ENCODE peak calls at places on chromosome 6, in eight cellular contexts. One of them, this sample, is unnamed.

GRCh38 chr6:112881027-112881426 is 533.9 kb downstream of the RFPL4B start:
- DNase-seq in fibroblast of mammary gland: peak; percentile 72
- DNase-seq in thoracic aorta: no peak
- DNase-seq in omental fat pad: no peak
- DNase-seq in cardiac fibroblast: peak; percentile 71
- DNase-seq in cardiac muscle cell: peak; percentile 50
- DNase-seq in AG09309: peak; percentile 59
- DNase-seq in foreskin fibroblast: peak; percentile 71
- DNase-seq in this sample: no peak

GRCh38 chr6:25699649-25700048 is 47.6 kb downstream of the SCGN start:
- DNase-seq in cardiac muscle cell: no peak
- DNase-seq in AG09309: no peak
- DNase-seq in thoracic aorta: no peak
- DNase-seq in fibroblast of mammary gland: no peak
- DNase-seq in cardiac fibroblast: no peak
- DNase-seq in omental fat pad: no peak
- DNase-seq in foreskin fibroblast: no peak
- DNase-seq in this sample: no peak

GRCh38 chr6:70315096-70315751 is 12.3 kb upstream of the COL9A1 start:
- DNase-seq in fibroblast of mammary gland: no peak
- DNase-seq in cardiac fibroblast: no peak
- DNase-seq in thoracic aorta: no peak
- DNase-seq in cardiac muscle cell: no peak
- DNase-seq in omental fat pad: no peak
- DNase-seq in foreskin fibroblast: no peak
- DNase-seq in AG09309: no peak
- DNase-seq in this sample: no peak

GRCh38 chr6:26032387-26033131 is 54.7 kb upstream of the HFE start:
- DNase-seq in foreskin fibroblast: peak; percentile 55
- DNase-seq in cardiac muscle cell: peak; percentile 77
- DNase-seq in fibroblast of mammary gland: peak; percentile 35
- DNase-seq in omental fat pad: no peak
- DNase-seq in thoracic aorta: no peak
- DNase-seq in AG09309: no peak
- DNase-seq in cardiac fibroblast: peak; percentile 71
- DNase-seq in this sample: peak; percentile 49

GRCh38 chr6:81938014-81938761 is 185.7 kb upstream of the TENT5A start:
- DNase-seq in omental fat pad: no peak
- DNase-seq in thoracic aorta: no peak
- DNase-seq in cardiac muscle cell: peak; percentile 89
- DNase-seq in AG09309: peak; percentile 82
- DNase-seq in fibroblast of mammary gland: peak; percentile 98
- DNase-seq in cardiac fibroblast: peak; percentile 96
- DNase-seq in foreskin fibroblast: peak; percentile 96
- DNase-seq in this sample: peak; percentile 89

GRCh38 chr6:129104131-129104530 is 221.2 kb downstream of the LAMA2 start:
- DNase-seq in thoracic aorta: no peak
- DNase-seq in omental fat pad: no peak
- DNase-seq in fibroblast of mammary gland: peak; percentile 78
- DNase-seq in cardiac fibroblast: peak; percentile 92
- DNase-seq in foreskin fibroblast: peak; percentile 75
- DNase-seq in cardiac muscle cell: peak; percentile 87
- DNase-seq in AG09309: peak; percentile 56
- DNase-seq in this sample: peak; percentile 59

GRCh38 chr6:46015119-46015968 is at the start of gene CLIC5:
- DNase-seq in cardiac fibroblast: no peak
- DNase-seq in thoracic aorta: no peak
- DNase-seq in cardiac muscle cell: no peak
- DNase-seq in foreskin fibroblast: peak; percentile 8
- DNase-seq in fibroblast of mammary gland: no peak
- DNase-seq in AG09309: no peak
- DNase-seq in omental fat pad: no peak
- DNase-seq in this sample: no peak

GRCh38 chr6:125747589-125748533 is 1.6 kb upstream of the HEY2 start:
- DNase-seq in cardiac muscle cell: peak; percentile 12
- DNase-seq in AG09309: no peak
- DNase-seq in thoracic aorta: no peak
- DNase-seq in fibroblast of mammary gland: no peak
- DNase-seq in cardiac fibroblast: peak; percentile 25
- DNase-seq in foreskin fibroblast: peak; percentile 30
- DNase-seq in omental fat pad: no peak
- DNase-seq in this sample: no peak

GRCh38 chr6:11042750-11043551 is 1.2 kb downstream of the ELOVL2 start:
- DNase-seq in foreskin fibroblast: peak; percentile 50
- DNase-seq in AG09309: no peak
- DNase-seq in fibroblast of mammary gland: no peak
- DNase-seq in cardiac fibroblast: peak; percentile 15
- DNase-seq in cardiac muscle cell: peak; percentile 55
- DNase-seq in thoracic aorta: no peak
- DNase-seq in omental fat pad: no peak
- DNase-seq in this sample: no peak

GRCh38 chr6:149723771-149724417 is 6.0 kb upstream of the LATS1 start:
- DNase-seq in thoracic aorta: no peak
- DNase-seq in fibroblast of mammary gland: peak; percentile 90
- DNase-seq in omental fat pad: no peak
- DNase-seq in cardiac fibroblast: peak; percentile 88
- DNase-seq in cardiac muscle cell: peak; percentile 87
- DNase-seq in AG09309: no peak
- DNase-seq in foreskin fibroblast: peak; percentile 87
- DNase-seq in this sample: peak; percentile 87

GRCh38 chr6:169386431-169387057 is 132.9 kb upstream of the THBS2 start:
- DNase-seq in cardiac muscle cell: peak; percentile 63
- DNase-seq in fibroblast of mammary gland: peak; percentile 77
- DNase-seq in thoracic aorta: no peak
- DNase-seq in omental fat pad: no peak
- DNase-seq in cardiac fibroblast: no peak
- DNase-seq in AG09309: peak; percentile 72
- DNase-seq in foreskin fibroblast: peak; percentile 92
- DNase-seq in this sample: no peak

GRCh38 chr6:16585805-16586204 is 175.5 kb downstream of the ATXN1 start:
- DNase-seq in cardiac fibroblast: peak; percentile 71
- DNase-seq in cardiac muscle cell: peak; percentile 19
- DNase-seq in foreskin fibroblast: peak; percentile 54
- DNase-seq in AG09309: peak; percentile 81
- DNase-seq in omental fat pad: no peak
- DNase-seq in fibroblast of mammary gland: peak; percentile 56
- DNase-seq in thoracic aorta: no peak
- DNase-seq in this sample: no peak

GRCh38 chr6:105402090-105402980 is 547 bp downstream of the PREP start:
- DNase-seq in fibroblast of mammary gland: peak; percentile 53
- DNase-seq in AG09309: no peak
- DNase-seq in cardiac muscle cell: peak; percentile 54
- DNase-seq in cardiac fibroblast: peak; percentile 58
- DNase-seq in thoracic aorta: no peak
- DNase-seq in foreskin fibroblast: peak; percentile 53
- DNase-seq in omental fat pad: no peak
- DNase-seq in this sample: peak; percentile 42

GRCh38 chr6:140542858-140543257 is 1168.4 kb upstream of the CITED2 start:
- DNase-seq in cardiac muscle cell: no peak
- DNase-seq in AG09309: no peak
- DNase-seq in foreskin fibroblast: no peak
- DNase-seq in omental fat pad: no peak
- DNase-seq in thoracic aorta: no peak
- DNase-seq in fibroblast of mammary gland: no peak
- DNase-seq in cardiac fibroblast: no peak
- DNase-seq in this sample: no peak

GRCh38 chr6:122947355-122947754 is 48.7 kb upstream of the CLVS2 start:
- DNase-seq in cardiac muscle cell: no peak
- DNase-seq in fibroblast of mammary gland: peak; percentile 26
- DNase-seq in AG09309: no peak
- DNase-seq in thoracic aorta: no peak
- DNase-seq in foreskin fibroblast: no peak
- DNase-seq in cardiac fibroblast: peak; percentile 61
- DNase-seq in omental fat pad: no peak
- DNase-seq in this sample: peak; percentile 47

GRCh38 chr6:117677553-117678131 is 2.4 kb downstream of the NUS1 start:
- DNase-seq in cardiac fibroblast: peak; percentile 71
- DNase-seq in omental fat pad: no peak
- DNase-seq in fibroblast of mammary gland: peak; percentile 89
- DNase-seq in cardiac muscle cell: peak; percentile 80
- DNase-seq in thoracic aorta: no peak
- DNase-seq in foreskin fibroblast: peak; percentile 50
- DNase-seq in AG09309: no peak
- DNase-seq in this sample: peak; percentile 50

GRCh38 chr6:152720964-152721363 is 23.3 kb downstream of the MYCT1 start:
- DNase-seq in omental fat pad: no peak
- DNase-seq in cardiac muscle cell: no peak
- DNase-seq in thoracic aorta: no peak
- DNase-seq in AG09309: no peak
- DNase-seq in cardiac fibroblast: peak; percentile 82
- DNase-seq in fibroblast of mammary gland: peak; percentile 16
- DNase-seq in foreskin fibroblast: no peak
- DNase-seq in this sample: peak; percentile 11

GRCh38 chr6:152721956-152722355 is 24.3 kb downstream of the MYCT1 start:
- DNase-seq in AG09309: no peak
- DNase-seq in omental fat pad: no peak
- DNase-seq in fibroblast of mammary gland: no peak
- DNase-seq in cardiac fibroblast: peak; percentile 36
- DNase-seq in cardiac muscle cell: no peak
- DNase-seq in thoracic aorta: no peak
- DNase-seq in foreskin fibroblast: no peak
- DNase-seq in this sample: no peak

DNA sequence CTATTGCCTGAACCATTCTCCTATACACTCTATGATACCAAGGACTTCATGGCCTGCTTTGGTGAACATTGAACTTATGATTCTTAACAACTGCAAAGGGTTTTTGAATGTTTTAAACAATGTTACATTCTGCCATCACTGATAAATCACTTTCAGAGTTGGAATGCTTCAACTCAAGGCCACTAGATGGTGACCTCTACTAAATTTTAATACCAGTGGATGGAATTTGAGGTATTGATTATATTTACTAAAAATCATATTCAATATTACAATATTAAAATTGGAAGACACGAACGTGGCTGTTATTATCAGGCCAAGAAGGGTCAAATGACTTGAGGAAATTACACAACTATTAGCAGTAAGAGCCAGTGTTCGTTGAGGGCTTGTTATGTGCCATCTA is 18.6 kb downstream of the MYCT1 start:
- DNase-seq in foreskin fibroblast: no peak
- DNase-seq in cardiac muscle cell: no peak
- DNase-seq in fibroblast of mammary gland: no peak
- DNase-seq in thoracic aorta: no peak
- DNase-seq in omental fat pad: no peak
- DNase-seq in AG09309: no peak
- DNase-seq in cardiac fibroblast: peak; percentile 21
- DNase-seq in this sample: no peak
- TF ChIP-seq CTCF in foreskin fibroblast: no peak
- TF ChIP-seq CTCF in cardiac muscle cell: no peak
- TF ChIP-seq CTCF in fibroblast of mammary gland: peak; percentile 13
- TF ChIP-seq CTCF in thoracic aorta: no peak
- TF ChIP-seq CTCF in omental fat pad: no peak
- TF ChIP-seq CTCF in AG09309: peak; percentile 25
- TF ChIP-seq CTCF in cardiac fibroblast: peak; percentile 9
- TF ChIP-seq CTCF in this sample: peak; percentile 23

DNA sequence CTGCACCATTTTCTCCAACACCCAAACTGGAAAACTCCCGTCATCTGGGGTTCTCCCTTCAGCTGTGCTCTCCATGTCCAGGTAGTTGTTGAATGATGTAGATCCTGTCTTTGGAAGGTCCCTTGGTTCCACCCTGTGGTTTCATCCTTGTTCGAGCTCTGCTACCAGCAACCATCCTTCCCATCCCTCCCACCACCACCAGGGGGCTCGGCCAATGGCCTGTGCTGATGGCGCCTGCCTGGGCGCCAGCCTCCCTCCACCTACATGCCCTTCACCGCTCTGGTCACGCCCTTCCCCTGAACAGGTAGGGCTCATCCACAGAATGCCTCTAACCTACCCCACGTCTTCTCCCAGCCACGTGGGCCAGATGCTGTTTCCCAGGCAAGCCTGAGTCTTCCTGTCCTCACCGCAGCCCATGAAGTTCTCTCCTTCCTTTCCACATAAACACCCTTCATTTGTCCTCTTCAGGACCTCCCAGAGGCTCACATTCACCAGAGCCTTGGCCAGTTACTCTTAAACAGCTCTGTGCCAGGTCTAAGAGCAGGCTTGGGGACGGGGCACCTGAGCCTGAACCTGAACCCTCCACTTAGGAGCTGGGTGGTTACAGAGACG is 75.1 kb upstream of the DUSP22 start:
- DNase-seq in omental fat pad: no peak
- DNase-seq in AG09309: no peak
- DNase-seq in fibroblast of mammary gland: no peak
- DNase-seq in thoracic aorta: no peak
- DNase-seq in cardiac muscle cell: no peak
- DNase-seq in cardiac fibroblast: no peak
- DNase-seq in foreskin fibroblast: no peak
- DNase-seq in this sample: peak; percentile 28
- TF ChIP-seq CTCF in omental fat pad: no peak
- TF ChIP-seq CTCF in AG09309: peak; percentile 52
- TF ChIP-seq CTCF in fibroblast of mammary gland: peak; percentile 49
- TF ChIP-seq CTCF in thoracic aorta: no peak
- TF ChIP-seq CTCF in cardiac muscle cell: peak; percentile 43
- TF ChIP-seq CTCF in cardiac fibroblast: peak; percentile 46
- TF ChIP-seq CTCF in foreskin fibroblast: peak; percentile 20
- TF ChIP-seq CTCF in this sample: peak; percentile 46

DNA sequence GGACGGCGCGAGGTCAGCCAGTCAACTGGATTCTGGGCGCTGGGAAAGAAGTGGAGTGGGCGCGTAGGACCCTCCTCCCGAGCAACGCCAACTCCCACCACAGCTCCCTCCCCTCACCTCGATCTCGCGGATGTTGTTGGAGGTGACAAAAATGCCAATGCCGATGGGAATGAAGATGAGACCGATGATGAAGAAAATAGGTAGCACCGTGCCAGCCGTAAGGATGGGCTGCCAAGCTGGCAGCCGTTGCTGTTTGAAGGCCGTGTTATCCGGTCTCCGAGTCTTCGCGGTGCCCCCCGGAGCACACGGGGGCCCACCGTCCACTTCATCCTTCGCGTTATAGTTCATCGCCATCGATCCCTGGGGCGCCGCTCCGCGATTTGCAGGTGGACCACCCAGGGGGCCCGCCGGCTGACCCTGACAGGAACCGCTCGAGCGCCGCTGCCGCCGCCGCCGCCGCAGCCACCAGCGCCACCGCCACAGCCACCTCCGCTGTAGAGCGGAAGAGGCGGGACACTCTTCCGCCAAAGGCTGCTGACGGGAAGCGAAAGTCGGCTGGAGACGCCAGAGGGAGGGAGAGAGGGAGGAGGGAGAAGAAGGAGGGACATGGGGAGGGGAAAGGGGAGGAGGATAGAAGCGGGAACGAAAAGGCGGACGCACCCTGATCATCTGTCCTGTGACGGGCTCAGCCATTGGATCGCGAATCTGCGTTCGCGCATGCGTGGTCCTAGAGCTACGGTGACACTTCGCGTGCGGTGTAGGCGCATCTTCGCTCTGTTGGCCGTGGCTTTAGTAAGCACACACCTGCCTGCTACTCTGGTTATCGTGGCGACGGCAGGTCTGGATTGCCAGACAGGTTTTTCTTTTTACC is at the start of gene TMEM30A:
- DNase-seq in thoracic aorta: peak; percentile 85
- DNase-seq in AG09309: peak; percentile 98
- DNase-seq in omental fat pad: peak; percentile 84
- DNase-seq in cardiac fibroblast: peak; percentile 99
- DNase-seq in foreskin fibroblast: peak; percentile 99
- DNase-seq in cardiac muscle cell: peak; percentile 99
- DNase-seq in fibroblast of mammary gland: peak; percentile 99
- DNase-seq in this sample: peak; percentile 99
- TF ChIP-seq CTCF in thoracic aorta: no peak
- TF ChIP-seq CTCF in AG09309: no peak
- TF ChIP-seq CTCF in omental fat pad: no peak
- TF ChIP-seq CTCF in cardiac fibroblast: no peak
- TF ChIP-seq CTCF in foreskin fibroblast: no peak
- TF ChIP-seq CTCF in cardiac muscle cell: no peak
- TF ChIP-seq CTCF in fibroblast of mammary gland: no peak
- TF ChIP-seq CTCF in this sample: no peak

GRCh38 chr6:160596433-160596832 is 67.6 kb downstream of the LPA start:
- DNase-seq in foreskin fibroblast: no peak
- DNase-seq in AG09309: no peak
- DNase-seq in cardiac muscle cell: no peak
- DNase-seq in thoracic aorta: no peak
- DNase-seq in cardiac fibroblast: no peak
- DNase-seq in fibroblast of mammary gland: no peak
- DNase-seq in omental fat pad: no peak
- DNase-seq in this sample: no peak
- TF ChIP-seq CTCF in foreskin fibroblast: no peak
- TF ChIP-seq CTCF in AG09309: no peak
- TF ChIP-seq CTCF in cardiac muscle cell: no peak
- TF ChIP-seq CTCF in thoracic aorta: no peak
- TF ChIP-seq CTCF in cardiac fibroblast: no peak
- TF ChIP-seq CTCF in fibroblast of mammary gland: no peak
- TF ChIP-seq CTCF in omental fat pad: no peak
- TF ChIP-seq CTCF in this sample: no peak

This sample was measured in MCF 10A.